ENCODE peak calls at places on chromosomes 7 and 10, in nine cellular contexts. E is MG63; A is head of caudate nucleus; X is WTC11; K is NCI-H460; N is pancreas; D is endothelial cell; S is glomerular endothelial cell; C is activated naive CD4-positive, alpha-beta T cell treated with anti-CD3 and anti-CD28 coated beads, Interleukin-2, amount 10 ng/mL, durations not matched to agents 7 days and 5 days. F is an unnamed sample.
A peak's percentile ranks its signal among the peaks of the same experiment; 100 is the strongest.

GRCh38 chr10:34530778-34531177 is 284.3 kb downstream of the PARD3 start:
- DNase-seq in E (no peak), A (no peak), X (no peak), K (no peak), N (no peak), D (no peak), S (no peak), C (no peak), F (no peak)

GRCh38 chr10:10745281-10745680 is 272.4 kb upstream of the CELF2 start:
- DNase-seq in E (no peak), A (no peak), X (no peak), K (no peak), N (no peak), D (no peak), S (no peak), C (no peak), F (no peak)

GRCh38 chr7:111029574-111030357 is 61.2 kb upstream of the LRRN3 start:
- DNase-seq in E (no peak), A (peak; percentile 42), X (no peak), K (no peak), N (no peak), D (no peak), S (peak; percentile 37), C (peak; percentile 37), F (no peak)

GRCh38 chr10:125262920-125263319 is 102.6 kb upstream of the CTBP2 start:
- DNase-seq in E (no peak), A (no peak), X (no peak), K (no peak), N (no peak), D (no peak), S (no peak), C (no peak), F (no peak)

GRCh38 chr7:2521341-2521745 is 1.8 kb downstream of the LFNG start:
- DNase-seq in E (no peak), A (no peak), X (no peak), K (no peak), N (no peak), D (no peak), S (no peak), C (peak; percentile 42), F (no peak)

GRCh38 chr10:7501157-7501556 is 90.3 kb upstream of the SFMBT2 start:
- DNase-seq in E (no peak), A (no peak), X (no peak), K (no peak), N (no peak), D (no peak), S (no peak), C (peak; percentile 29), F (no peak)

GRCh38 chr10:18164771-18165361 is 24.6 kb downstream of the CACNB2 start:
- DNase-seq in E (peak; percentile 68), A (no peak), X (no peak), K (no peak), N (no peak), D (no peak), S (no peak), C (no peak), F (no peak)

GRCh38 chr7:157514306-157514705 is 177.5 kb downstream of the DNAJB6 start:
- DNase-seq in E (no peak), A (no peak), X (no peak), K (no peak), N (no peak), D (no peak), S (no peak), C (no peak), F (no peak)

GRCh38 chr7:604038-604883 is 84.6 kb upstream of the PDGFA start:
- DNase-seq in E (peak; percentile 43), A (peak; percentile 34), X (no peak), K (no peak), N (no peak), D (no peak), S (peak; percentile 75), C (peak; percentile 95), F (no peak)

GRCh38 chr7:1883834-1884582 is 213.9 kb downstream of the ELFN1 start:
- DNase-seq in E (no peak), A (no peak), X (peak; percentile 69), K (no peak), N (no peak), D (no peak), S (no peak), C (no peak), F (no peak)

GRCh38 chr10:93742633-93743349 is 14.9 kb upstream of the LGI1 start:
- DNase-seq in E (no peak), A (no peak), X (no peak), K (no peak), N (no peak), D (no peak), S (no peak), C (no peak), F (no peak)

GRCh38 chr7:22066484-22066883 is 120.8 kb upstream of the CDCA7L start:
- DNase-seq in E (no peak), A (no peak), X (no peak), K (no peak), N (no peak), D (no peak), S (no peak), C (no peak), F (no peak)

GRCh38 chr7:123770378-123770777 is 21.6 kb upstream of the WASL start:
- DNase-seq in E (peak; percentile 6), A (no peak), X (no peak), K (peak; percentile 82), N (no peak), D (no peak), S (no peak), C (no peak), F (peak; percentile 24)

GRCh38 chr7:36967387-36967786 is 243.1 kb upstream of the AOAH start:
- DNase-seq in E (peak; percentile 43), A (peak; percentile 68), X (peak; percentile 65), K (peak; percentile 65), N (no peak), D (peak; percentile 63), S (no peak), C (no peak), F (peak; percentile 75)

GRCh38 chr10:51804861-51805260 is 105.5 kb upstream of the CSTF2T start:
- DNase-seq in E (no peak), A (no peak), X (no peak), K (peak; percentile 8), N (no peak), D (no peak), S (no peak), C (no peak), F (no peak)